ENCODE peak calls at places on chromosome 9, in five cellular contexts. One of them, this sample, is unnamed.

GRCh38 chr9:121510766-121511555 is 11.3 kb upstream of the GGTA1 start:
- DNase-seq in astrocyte of the spinal cord: no peak
- DNase-seq in spleen: peak
- DNase-seq in GM12865: no peak
- DNase-seq in bronchial epithelial cell: no peak
- DNase-seq in this sample: no peak

GRCh38 chr9:21730899-21731298 is 71.5 kb upstream of the MTAP start:
- DNase-seq in bronchial epithelial cell: no peak
- DNase-seq in spleen: no peak
- DNase-seq in astrocyte of the spinal cord: no peak
- DNase-seq in GM12865: no peak
- DNase-seq in this sample: no peak

GRCh38 chr9:35515766-35516165 is 25.9 kb downstream of the RUSC2 start:
- DNase-seq in GM12865: no peak
- DNase-seq in astrocyte of the spinal cord: no peak
- DNase-seq in bronchial epithelial cell: peak
- DNase-seq in spleen: no peak
- DNase-seq in this sample: no peak

GRCh38 chr9:89842267-89842768 is 237.5 kb downstream of the GADD45G start:
- DNase-seq in GM12865: no peak
- DNase-seq in spleen: peak
- DNase-seq in astrocyte of the spinal cord: no peak
- DNase-seq in bronchial epithelial cell: no peak
- DNase-seq in this sample: no peak

GRCh38 chr9:133707761-133708122 is 30.4 kb downstream of the SARDH start:
- DNase-seq in astrocyte of the spinal cord: no peak
- DNase-seq in spleen: peak
- DNase-seq in GM12865: no peak
- DNase-seq in bronchial epithelial cell: no peak
- DNase-seq in this sample: no peak

GRCh38 chr9:82363666-82364065 is 375.1 kb downstream of the SPATA31D1 start:
- DNase-seq in bronchial epithelial cell: no peak
- DNase-seq in spleen: no peak
- DNase-seq in GM12865: no peak
- DNase-seq in astrocyte of the spinal cord: no peak
- DNase-seq in this sample: no peak

GRCh38 chr9:122347348-122348287 is 23.2 kb upstream of the PTGS1 start:
- DNase-seq in spleen: peak
- DNase-seq in bronchial epithelial cell: peak
- DNase-seq in GM12865: no peak
- DNase-seq in astrocyte of the spinal cord: no peak
- DNase-seq in this sample: peak

GRCh38 chr9:128213746-128214497 is 10.7 kb downstream of the DNM1 start:
- DNase-seq in spleen: no peak
- DNase-seq in GM12865: no peak
- DNase-seq in astrocyte of the spinal cord: no peak
- DNase-seq in bronchial epithelial cell: no peak
- DNase-seq in this sample: no peak

GRCh38 chr9:23849379-23849778 is 23.3 kb upstream of the ELAVL2 start:
- DNase-seq in astrocyte of the spinal cord: no peak
- DNase-seq in GM12865: no peak
- DNase-seq in spleen: no peak
- DNase-seq in bronchial epithelial cell: no peak
- DNase-seq in this sample: no peak

GRCh38 chr9:118223111-118223510 is 518.9 kb downstream of the TLR4 start:
- DNase-seq in bronchial epithelial cell: no peak
- DNase-seq in spleen: no peak
- DNase-seq in astrocyte of the spinal cord: no peak
- DNase-seq in GM12865: no peak
- DNase-seq in this sample: no peak

GRCh38 chr9:118222375-118222774 is 518.2 kb downstream of the TLR4 start:
- DNase-seq in spleen: no peak
- DNase-seq in bronchial epithelial cell: no peak
- DNase-seq in astrocyte of the spinal cord: no peak
- DNase-seq in GM12865: no peak
- DNase-seq in this sample: no peak
- TF ChIP-seq CTCF in spleen: no peak
- TF ChIP-seq CTCF in bronchial epithelial cell: no peak
- TF ChIP-seq CTCF in astrocyte of the spinal cord: no peak
- TF ChIP-seq CTCF in GM12865: no peak
- TF ChIP-seq CTCF in this sample: no peak

GRCh38 chr9:92534199-92535159 is 1.3 kb downstream of the ECM2 start:
- DNase-seq in GM12865: peak
- DNase-seq in astrocyte of the spinal cord: no peak
- DNase-seq in spleen: no peak
- DNase-seq in bronchial epithelial cell: peak
- DNase-seq in this sample: no peak

GRCh38 chr9:92530893-92531292 is 4.9 kb downstream of the ECM2 start:
- DNase-seq in astrocyte of the spinal cord: no peak
- DNase-seq in GM12865: no peak
- DNase-seq in spleen: no peak
- DNase-seq in bronchial epithelial cell: no peak
- DNase-seq in this sample: no peak

GRCh38 chr9:92538541-92538940 is 2.8 kb upstream of the ECM2 start:
- DNase-seq in spleen: no peak
- DNase-seq in astrocyte of the spinal cord: peak
- DNase-seq in GM12865: no peak
- DNase-seq in bronchial epithelial cell: no peak
- DNase-seq in this sample: peak

GRCh38 chr9:92535940-92536850 is at the start of gene ECM2:
- DNase-seq in spleen: no peak
- DNase-seq in GM12865: no peak
- DNase-seq in astrocyte of the spinal cord: peak
- DNase-seq in bronchial epithelial cell: no peak
- DNase-seq in this sample: peak
- H3K4me3 ChIP-seq in spleen: no peak
- H3K4me3 ChIP-seq in GM12865: peak
- H3K4me3 ChIP-seq in astrocyte of the spinal cord: no peak
- H3K4me3 ChIP-seq in bronchial epithelial cell: no peak
- H3K4me3 ChIP-seq in this sample: peak

GRCh38 chr9:94553029-94553938 is 1.6 kb upstream of the PCAT7 start:
- DNase-seq in GM12865: no peak
- DNase-seq in spleen: no peak
- DNase-seq in astrocyte of the spinal cord: no peak
- DNase-seq in bronchial epithelial cell: no peak
- DNase-seq in this sample: no peak
- TF ChIP-seq CTCF in GM12865: no peak
- TF ChIP-seq CTCF in spleen: no peak
- TF ChIP-seq CTCF in astrocyte of the spinal cord: no peak
- TF ChIP-seq CTCF in bronchial epithelial cell: no peak
- TF ChIP-seq CTCF in this sample: no peak

GRCh38 chr9:132136151-132136892 is 25.5 kb upstream of the NTNG2 start:
- DNase-seq in spleen: peak
- DNase-seq in GM12865: no peak
- DNase-seq in astrocyte of the spinal cord: no peak
- DNase-seq in bronchial epithelial cell: no peak
- DNase-seq in this sample: no peak
- H3K4me3 ChIP-seq in spleen: no peak
- H3K4me3 ChIP-seq in GM12865: no peak
- H3K4me3 ChIP-seq in astrocyte of the spinal cord: no peak
- H3K4me3 ChIP-seq in bronchial epithelial cell: no peak
- H3K4me3 ChIP-seq in this sample: no peak